ENCODE peak calls at places on chromosomes 12 and 14, in eight cellular contexts. X is lung, V is psoas muscle, C is endodermal cell, W is tibial nerve, T is astrocyte, Z is MM.1S, L is PC-9. A is an unnamed sample.
A peak's percentile ranks its signal among the peaks of the same experiment; 100 is the strongest.

GRCh38 chr12:43288666-43289065 is 263.3 kb downstream of the ADAMTS20 start:
- DNase-seq in T (no peak), V (no peak), X (no peak), Z (no peak), W (no peak), C (no peak), L (no peak), A (no peak)

GRCh38 chr14:73786632-73786941 is 65.0 kb upstream of the PTGR2 start:
- DNase-seq in Z (no peak), T (no peak), X (no peak), L (no peak), W (no peak), V (peak; percentile 46), C (peak; percentile 85), A (peak; percentile 48)

GRCh38 chr14:58749066-58749669 is 111.4 kb downstream of the DACT1 start:
- DNase-seq in T (peak; percentile 99), V (no peak), X (no peak), W (peak; percentile 23), L (no peak), C (no peak), Z (peak; percentile 27), A (peak; percentile 92)

GRCh38 chr12:3336606-3337311 is 154.2 kb upstream of the PRMT8 start:
- DNase-seq in L (no peak), Z (no peak), X (no peak), T (peak; percentile 49), V (no peak), C (no peak), W (peak; percentile 16), A (no peak)

GRCh38 chr14:95725685-95726336 is 11.9 kb upstream of the TCL1A start:
- DNase-seq in L (no peak), C (no peak), T (no peak), Z (no peak), W (no peak), V (no peak), X (no peak), A (no peak)

GRCh38 chr14:75249251-75249957 is 29.2 kb upstream of the FOS start:
- DNase-seq in T (peak; percentile 34), X (no peak), W (no peak), Z (peak; percentile 92), L (peak; percentile 48), V (peak; percentile 55), C (no peak), A (peak; percentile 39)

GRCh38 chr12:98329589-98329988 is 185.8 kb upstream of the TMPO start:
- DNase-seq in T (no peak), L (no peak), Z (no peak), V (no peak), X (no peak), C (no peak), W (no peak), A (no peak)

GRCh38 chr12:105317942-105318614 is 12.4 kb upstream of the C12orf75 start:
- DNase-seq in X (no peak), C (no peak), W (no peak), Z (no peak), L (no peak), V (no peak), T (peak; percentile 82), A (no peak)

DNA sequence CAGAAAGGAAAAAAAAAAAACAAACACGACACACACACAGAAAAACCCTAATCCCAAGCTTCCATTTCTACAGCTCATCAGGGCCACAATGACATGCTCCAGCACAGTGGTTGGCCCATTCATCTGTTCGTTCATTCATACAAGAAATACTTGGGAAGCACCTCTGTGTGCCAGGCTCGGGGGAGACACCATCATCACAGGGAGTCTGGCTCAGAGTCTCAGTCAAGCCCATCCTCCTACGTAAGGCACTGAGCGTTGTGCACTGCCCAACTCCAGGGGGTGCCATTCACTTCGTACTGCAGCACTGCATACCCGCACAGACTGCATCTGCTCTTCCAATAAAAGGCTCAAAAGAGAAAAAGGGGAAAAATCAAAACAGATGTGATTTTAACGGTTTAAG is 15.3 kb downstream of the VPS37B start:
- DNase-seq in W (no peak), L (no peak), V (no peak), T (no peak), C (peak; percentile 80), X (no peak), Z (no peak), A (peak; percentile 71)
- TF ChIP-seq CTCF in W (peak; percentile 24), L (peak; percentile 31), V (peak; percentile 18), T (peak; percentile 54), C (peak; percentile 73), X (no peak), Z (peak; percentile 4), A (peak; percentile 71)

GRCh38 chr14:61696753-61697318 is 1.5 kb downstream of the HIF1A start:
- DNase-seq in C (no peak), W (no peak), L (no peak), X (no peak), V (no peak), Z (no peak), T (no peak), A (peak; percentile 64)

GRCh38 chr14:61695695-61696527 is 598 bp downstream of the HIF1A start:
- DNase-seq in Z (no peak), T (peak; percentile 40), W (peak; percentile 40), C (peak; percentile 88), L (peak; percentile 42), X (peak; percentile 61), V (peak; percentile 56), A (peak; percentile 75)

GRCh38 chr14:61700104-61700886 is 5.0 kb downstream of the HIF1A start:
- DNase-seq in L (no peak), W (no peak), Z (no peak), X (no peak), T (no peak), C (no peak), V (no peak), A (peak; percentile 54)

GRCh38 chr14:61699092-61699491 is 3.8 kb downstream of the HIF1A start:
- DNase-seq in W (no peak), X (no peak), C (no peak), T (no peak), V (no peak), Z (no peak), L (no peak), A (peak; percentile 58)

GRCh38 chr14:61698216-61698980 is 3.1 kb downstream of the HIF1A start:
- DNase-seq in L (no peak), W (no peak), C (no peak), X (no peak), V (no peak), Z (no peak), T (no peak), A (peak; percentile 60)
- H3K4me3 ChIP-seq in L (peak overlapping the region; percentile 85), W (peak overlapping the region; percentile 7), C (peak overlapping the region; percentile 97), X (peak overlapping the region; percentile 8), V (peak overlapping the region; percentile 96), Z (peak overlapping the region; percentile 69), T (peak overlapping the region; percentile 100), A (peak overlapping the region; percentile 85)

DNA sequence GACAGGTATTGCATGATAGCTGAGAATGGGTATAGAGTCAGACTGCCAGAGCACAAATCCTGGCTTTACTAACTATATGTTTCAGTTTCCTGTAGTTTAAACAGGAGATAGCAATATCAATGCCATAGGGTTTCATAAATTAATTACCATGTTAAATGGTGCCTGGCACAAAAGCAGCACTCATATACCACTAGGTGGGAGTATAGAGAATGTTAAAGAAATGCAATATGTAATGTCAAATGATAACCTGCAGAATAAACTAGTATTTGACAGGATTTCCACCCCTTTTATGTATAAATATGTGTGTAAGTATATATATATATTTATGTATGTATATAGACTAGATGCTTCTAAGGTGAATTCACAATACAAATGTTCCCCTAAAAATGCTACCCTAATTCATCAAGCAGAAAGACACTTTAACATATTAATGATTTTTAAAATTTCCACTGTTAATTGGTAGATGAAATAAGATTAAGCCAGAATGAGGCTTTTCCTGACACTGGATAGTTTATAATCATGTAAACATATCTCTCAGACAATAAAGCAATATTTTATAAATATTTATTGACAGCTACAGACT is 8.6 kb downstream of the WDR89 start:
- DNase-seq in X (no peak), W (no peak), L (no peak), V (no peak), C (no peak), T (no peak), Z (peak; percentile 38), A (peak; percentile 56)
- TF ChIP-seq CTCF in X (peak; percentile 40), W (no peak), L (peak; percentile 75), V (peak; percentile 39), C (peak; percentile 76), T (peak; percentile 67), Z (peak; percentile 43), A (peak; percentile 59)

DNA sequence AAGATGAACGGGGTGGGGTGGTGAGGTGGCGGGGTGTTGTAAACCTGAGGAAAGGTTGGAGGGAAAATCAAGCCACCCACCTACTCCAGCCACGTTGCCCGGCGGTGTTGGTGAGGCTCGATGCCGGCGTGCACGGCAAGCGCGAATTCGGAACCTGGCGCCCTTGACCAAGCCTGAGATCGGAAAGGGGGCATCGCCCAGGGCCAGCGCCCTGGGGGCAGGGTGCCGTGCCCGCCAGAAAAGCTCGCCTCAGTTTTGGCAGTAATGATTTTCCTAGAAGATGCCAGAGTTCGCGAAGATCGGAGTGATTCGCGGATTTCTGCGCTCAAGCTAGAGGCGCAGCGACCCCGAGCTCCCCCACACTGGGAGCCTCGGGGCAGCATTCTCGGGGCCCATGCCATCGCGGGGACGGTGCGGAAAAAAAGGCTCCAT is 804 bp downstream of the STXBP6 start:
- DNase-seq in V (peak; percentile 16), L (peak; percentile 3), W (no peak), X (no peak), C (peak; percentile 50), Z (no peak), T (peak; percentile 10), A (peak; percentile 7)
- H3K4me3 ChIP-seq in V (peak overlapping the region; percentile 71), L (peak overlapping the region; percentile 52), W (peak overlapping the region; percentile 55), X (peak overlapping the region; percentile 67), C (peak overlapping the region; percentile 78), Z (no peak overlapping the region), T (peak overlapping the region; percentile 65), A (peak overlapping the region; percentile 60)

GRCh38 chr12:96132819-96133218 is 61.4 kb upstream of the ELK3 start:
- DNase-seq in Z (no peak), C (peak; percentile 64), T (no peak), W (no peak), X (no peak), L (peak; percentile 32), V (no peak), A (no peak)
- TF ChIP-seq CTCF in Z (no peak), C (peak; percentile 75), T (no peak), W (no peak), X (peak; percentile 17), L (peak; percentile 69), V (no peak), A (no peak)

GRCh38 chr12:64681200-64682052 is 71.1 kb downstream of the RASSF3 start:
- DNase-seq in C (no peak), T (no peak), W (no peak), X (no peak), V (no peak), L (no peak), Z (no peak), A (no peak)

GRCh38 chr12:64678248-64678647 is 68.0 kb downstream of the RASSF3 start:
- DNase-seq in T (no peak), C (peak; percentile 73), W (no peak), V (no peak), Z (peak; percentile 48), L (no peak), X (no peak), A (no peak)

GRCh38 chr12:64678835-64679234 is 68.5 kb downstream of the RASSF3 start:
- DNase-seq in L (no peak), X (no peak), V (no peak), Z (no peak), C (no peak), W (no peak), T (no peak), A (no peak)

GRCh38 chr12:64680235-64680634 is 69.9 kb downstream of the RASSF3 start:
- DNase-seq in V (no peak), X (peak; percentile 39), T (no peak), L (peak; percentile 41), C (peak; percentile 32), W (no peak), Z (no peak), A (no peak)

GRCh38 chr12:64679487-64679983 is 69.2 kb downstream of the RASSF3 start:
- DNase-seq in C (no peak), W (peak; percentile 54), X (peak; percentile 72), V (peak; percentile 60), T (peak; percentile 74), Z (no peak), L (peak; percentile 68), A (peak; percentile 45)
- H3K4me3 ChIP-seq in C (no peak overlapping the region), W (no peak overlapping the region), X (no peak overlapping the region), V (peak overlapping the region; percentile 40), T (peak overlapping the region; percentile 27), Z (no peak overlapping the region), L (peak overlapping the region; percentile 45), A (no peak overlapping the region)